ENCODE peak calls at places on chromosomes 13 and 19, in six cellular contexts. I is stimulated activated CD4-positive, alpha-beta T cell treated with anti-CD3 and anti-CD28 coated beads, TNF-alpha, amount 100 ng/mL, for 48 hours; M is hypothalamus; H is activated gamma-delta T cell; B is naive thymus-derived CD8-positive, alpha-beta T cell; P is HTR-8/SVneo. U is an unnamed sample.

GRCh38 chr13:67258482-67258881 is 28.3 kb upstream of the PCDH9 start:
- DNase-seq in P (no peak), M (no peak), B (no peak), I (no peak), H (no peak), U (no peak)

GRCh38 chr13:90918551-90918950 is 428.9 kb upstream of the MIR17HG start:
- DNase-seq in B (no peak), M (no peak), P (no peak), H (no peak), I (no peak), U (no peak)

GRCh38 chr19:49155830-49156346 is 692 bp upstream of the HRC start:
- DNase-seq in B (no peak), I (no peak), H (no peak), P (no peak), M (no peak), U (no peak)

GRCh38 chr13:100454876-100455275 is 133.7 kb downstream of the GGACT start:
- DNase-seq in H (no peak), I (no peak), P (no peak), M (no peak), B (no peak), U (peak; percentile 47)

GRCh38 chr13:102280366-102280765 is 121.5 kb downstream of the FGF14 start:
- DNase-seq in I (no peak), B (no peak), H (no peak), P (no peak), M (no peak), U (no peak)

GRCh38 chr13:85148009-85148408 is 651.2 kb downstream of the SLITRK6 start:
- DNase-seq in M (no peak), B (no peak), P (no peak), H (no peak), I (no peak), U (peak; percentile 19)

GRCh38 chr13:111626371-111627305 is 306.2 kb downstream of the TEX29 start:
- DNase-seq in B (no peak), M (peak; percentile 7), P (no peak), H (no peak), I (no peak), U (no peak)

GRCh38 chr19:492091-492531 is 4.2 kb upstream of the MADCAM1 start:
- DNase-seq in B (peak; percentile 57), M (no peak), H (peak; percentile 59), I (no peak), P (no peak), U (no peak)

GRCh38 chr13:48235100-48235813 is 2.3 kb downstream of the ITM2B start:
- DNase-seq in B (peak; percentile 33), M (peak; percentile 24), I (no peak), H (no peak), P (no peak), U (no peak)

GRCh38 chr19:11159598-11160001 is 4.0 kb upstream of the SPC24 start:
- DNase-seq in M (no peak), I (no peak), P (no peak), B (no peak), H (no peak), U (no peak)

GRCh38 chr19:3111586-3112247 is 17.6 kb downstream of the GNA11 start:
- DNase-seq in P (no peak), M (no peak), H (no peak), B (no peak), I (no peak), U (no peak)

GRCh38 chr13:79560954-79561353 is 80.0 kb downstream of the NDFIP2 start:
- DNase-seq in P (no peak), I (no peak), M (no peak), H (no peak), B (no peak), U (no peak)

GRCh38 chr13:80577951-80578670 is 237.2 kb upstream of the SPRY2 start:
- DNase-seq in I (no peak), P (no peak), H (no peak), B (no peak), M (no peak), U (no peak)

GRCh38 chr19:58357798-58358145 is 4.5 kb upstream of the A1BG start:
- DNase-seq in P (no peak), B (no peak), M (no peak), I (no peak), H (no peak), U (no peak)

GRCh38 chr13:87669379-87669978 is 1.7 kb upstream of the SLITRK5 start:
- DNase-seq in P (no peak), M (no peak), I (no peak), B (no peak), H (no peak), U (peak; percentile 65)

GRCh38 chr13:41028051-41028450 is 8.9 kb upstream of the ELF1 start:
- DNase-seq in I (no peak), P (no peak), M (no peak), H (no peak), B (no peak), U (no peak)

GRCh38 chr13:83722443-83722842 is 159.8 kb downstream of the SLITRK1 start:
- DNase-seq in P (no peak), B (no peak), H (no peak), I (no peak), M (no peak), U (no peak)

GRCh38 chr19:52991484-52991883 is 22.2 kb upstream of the ERVV-1 start:
- DNase-seq in H (no peak), I (no peak), P (peak; percentile 33), M (no peak), B (no peak), U (no peak)

GRCh38 chr19:45049073-45049736 is 10.4 kb downstream of the CLASRP start:
- DNase-seq in I (no peak), P (no peak), M (peak; percentile 26), B (no peak), H (no peak), U (peak; percentile 28)

GRCh38 chr19:31071157-31071855 is 277.9 kb downstream of the TSHZ3 start:
- DNase-seq in H (no peak), B (no peak), I (no peak), P (no peak), M (no peak), U (no peak)

GRCh38 chr13:112842343-112842856 is 126.6 kb upstream of the MCF2L start:
- DNase-seq in H (no peak), B (no peak), M (no peak), I (no peak), P (no peak), U (no peak)

GRCh38 chr13:38042771-38043170 is 173.2 kb upstream of the TRPC4 start:
- DNase-seq in H (no peak), M (no peak), I (no peak), B (no peak), P (no peak), U (no peak)

GRCh38 chr13:40228981-40229380 is 437.5 kb downstream of the FOXO1 start:
- DNase-seq in P (no peak), B (no peak), M (no peak), I (no peak), H (no peak), U (no peak)

GRCh38 chr13:93080587-93080986 is 146.0 kb upstream of the GPC6 start:
- DNase-seq in B (no peak), M (no peak), I (no peak), P (no peak), H (no peak), U (no peak)

U was measured in T47D.